ENCODE peak calls at places on chromosomes 2 and 18, in ten cellular contexts. I is GM20000; R is Kasumi-1; U is AG08395; B is NCI-H774; D is lower lobe of right lung; Y is effector CD4-positive, alpha-beta T cell; C is bronchial epithelial cell; X is right cardiac atrium; K is hepatocyte. F is an unnamed sample.

GRCh38 chr2:16633632-16634430 is 31.8 kb downstream of the CYRIA start:
- DNase-seq in B (no peak), Y (no peak), R (no peak), X (no peak), I (no peak), C (peak; percentile 75), U (no peak), K (no peak), D (no peak), F (no peak)

GRCh38 chr2:80548469-80548868 is 243.9 kb upstream of the LRRTM1 start:
- DNase-seq in D (no peak), C (peak; percentile 88), K (no peak), R (no peak), Y (no peak), B (no peak), X (peak; percentile 78), U (no peak), I (no peak), F (no peak)

GRCh38 chr2:240400319-240401161 is 34.9 kb upstream of the GPC1 start:
- DNase-seq in Y (no peak), I (no peak), D (peak; percentile 44), U (no peak), B (no peak), C (no peak), K (no peak), X (peak; percentile 42), R (no peak), F (no peak)

GRCh38 chr2:165796819-165797530 is 2.9 kb upstream of the GALNT3 start:
- DNase-seq in R (peak; percentile 27), B (no peak), K (no peak), X (no peak), D (no peak), I (no peak), C (no peak), Y (no peak), U (no peak), F (no peak)

GRCh38 chr2:223947711-223948205 is 2.6 kb upstream of the WDFY1 start:
- DNase-seq in C (peak; percentile 17), I (no peak), U (no peak), D (no peak), B (no peak), K (no peak), Y (no peak), X (no peak), R (no peak), F (no peak)

GRCh38 chr2:70029814-70030409 is 57.4 kb upstream of the PCBP1 start:
- DNase-seq in D (peak; percentile 48), R (no peak), Y (no peak), B (no peak), U (peak; percentile 79), K (peak; percentile 78), C (no peak), I (no peak), X (peak; percentile 83), F (peak; percentile 45)

GRCh38 chr2:85995648-85996529 is 107.1 kb upstream of the ST3GAL5 start:
- DNase-seq in C (no peak), Y (no peak), B (no peak), R (no peak), U (no peak), K (no peak), X (no peak), D (no peak), I (no peak), F (no peak)

GRCh38 chr18:13392029-13392750 is 173.6 kb downstream of the LDLRAD4 start:
- DNase-seq in I (no peak), U (no peak), C (no peak), R (no peak), K (no peak), D (no peak), B (no peak), X (no peak), Y (no peak), F (no peak)

GRCh38 chr18:41690332-41691110 is 264.5 kb upstream of the PIK3C3 start:
- DNase-seq in D (no peak), B (no peak), K (no peak), U (no peak), X (no peak), C (no peak), I (no peak), Y (no peak), R (no peak), F (no peak)

GRCh38 chr2:39717067-39717466 is 51.4 kb downstream of the TMEM178A start:
- DNase-seq in U (no peak), C (no peak), B (no peak), Y (no peak), R (no peak), D (no peak), I (no peak), X (no peak), K (no peak), F (no peak)

GRCh38 chr2:164943289-164943688 is 12.0 kb downstream of the SLC38A11 start:
- DNase-seq in Y (no peak), X (no peak), R (no peak), D (no peak), I (no peak), C (no peak), K (no peak), U (no peak), B (no peak), F (no peak)

GRCh38 chr2:29322011-29322410 is 206.8 kb downstream of the CLIP4 start:
- DNase-seq in X (no peak), B (no peak), I (no peak), U (peak; percentile 16), Y (no peak), K (no peak), R (peak; percentile 80), C (peak; percentile 12), D (no peak), F (no peak)

GRCh38 chr2:156944871-156945270 is 312.6 kb upstream of the GALNT5 start:
- DNase-seq in B (no peak), D (no peak), X (no peak), I (no peak), Y (no peak), R (no peak), U (no peak), C (no peak), K (no peak), F (no peak)